ENCODE peak calls at places on chromosomes 16 and 17, in six cellular contexts. O is esophagus squamous epithelium, I is fibroblast of pulmonary artery, V is NCI-H1048, T is EL, H is head of caudate nucleus. N is an unnamed sample.
A peak's percentile ranks its signal among the peaks of the same experiment; 100 is the strongest.

GRCh38 chr16:55297910-55298175 is 26.2 kb upstream of the IRX6 start:
- DNase-seq in O (no peak), I (no peak), V (no peak), T (peak; percentile 38), H (no peak), N (no peak)

GRCh38 chr16:30491744-30492308 is 19.3 kb downstream of the ITGAL start:
- DNase-seq in O (no peak), I (peak; percentile 80), V (no peak), T (peak; percentile 95), H (no peak), N (no peak)

GRCh38 chr16:75296606-75297005 is 45.2 kb upstream of the BCAR1 start:
- DNase-seq in O (no peak), I (peak; percentile 70), V (no peak), T (peak; percentile 30), H (peak; percentile 32), N (no peak)

GRCh38 chr16:3623642-3624041 is 12.2 kb upstream of the SLX4 start:
- DNase-seq in O (no peak), I (no peak), V (no peak), T (no peak), H (no peak), N (no peak)

GRCh38 chr17:6551356-6551755 is 5.0 kb downstream of the PITPNM3 start:
- DNase-seq in O (no peak), I (no peak), V (no peak), T (no peak), H (no peak), N (no peak)

GRCh38 chr17:79838541-79839274 is 532 bp downstream of the CBX4 start:
- DNase-seq in O (no peak), I (peak; percentile 69), V (no peak), T (peak; percentile 58), H (peak; percentile 74), N (peak; percentile 91)

GRCh38 chr16:7334801-7335560 is 2.3 kb downstream of the RBFOX1 start:
- DNase-seq in O (no peak), I (no peak), V (no peak), T (no peak), H (no peak), N (no peak)

GRCh38 chr17:37648555-37648954 is 5.3 kb upstream of the DDX52 start:
- DNase-seq in O (no peak), I (peak; percentile 87), V (no peak), T (peak; percentile 81), H (no peak), N (no peak)

GRCh38 chr17:73349138-73349537 is 37.3 kb upstream of the CDC42EP4 start:
- DNase-seq in O (no peak), I (peak; percentile 33), V (no peak), T (no peak), H (peak; percentile 68), N (no peak)

GRCh38 chr16:88724855-88725555 is 18.7 kb downstream of the CTU2 start:
- DNase-seq in O (no peak), I (no peak), V (no peak), T (no peak), H (no peak), N (no peak)

GRCh38 chr16:65908568-65908967 is 457.9 kb upstream of the CDH5 start:
- DNase-seq in O (no peak), I (no peak), V (no peak), T (no peak), H (no peak), N (no peak)

GRCh38 chr17:30939059-30939689 is 17.4 kb downstream of the ADAP2 start:
- DNase-seq in O (no peak), I (no peak), V (no peak), T (no peak), H (no peak), N (no peak)

GRCh38 chr16:86045601-86045971 is 146.6 kb downstream of the IRF8 start:
- DNase-seq in O (no peak), I (no peak), V (no peak), T (no peak), H (no peak), N (peak; percentile 42)

N was measured in spleen.